ENCODE peak calls at places on chromosomes 11 and 22, in four cellular contexts. F is K562, U is SK-N-SH, C is GM12878. L is an unnamed sample.
A peak's percentile ranks its signal among the peaks of the same experiment; 100 is the strongest.

GRCh38 chr11:12287374-12288211 is 89.8 kb upstream of the PARVA start:
- DNase-seq in U (peak; percentile 51), C (no peak), F (peak; percentile 49), L (peak; percentile 59)

GRCh38 chr11:117796456-117797428 is at the start of gene DSCAML1:
- DNase-seq in F (peak; percentile 38), C (no peak), U (peak; percentile 87), L (no peak)

GRCh38 chr11:96794152-96794551 is 404.3 kb downstream of the JRKL start:
- DNase-seq in C (no peak), U (no peak), F (no peak), L (no peak)

GRCh38 chr11:127106142-127106541 is 105.6 kb upstream of the KIRREL3 start:
- DNase-seq in U (no peak), F (no peak), C (no peak), L (no peak)

GRCh38 chr11:13358871-13359270 is 81.3 kb downstream of the BMAL1 start:
- DNase-seq in F (no peak), U (no peak), C (no peak), L (no peak)

GRCh38 chr11:877565-877964 is 33.0 kb downstream of the CHID1 start:
- DNase-seq in C (no peak), F (peak; percentile 78), U (peak; percentile 71), L (no peak)

GRCh38 chr22:37187891-37188761 is at the start of gene C1QTNF6:
- DNase-seq in F (no peak), U (peak; percentile 77), C (no peak), L (no peak)

GRCh38 chr11:12693485-12694181 is 19.4 kb downstream of the TEAD1 start:
- DNase-seq in F (no peak), U (peak; percentile 34), C (no peak), L (peak; percentile 48)

GRCh38 chr11:83008581-83008923 is 63.1 kb downstream of the RAB30 start:
- DNase-seq in C (no peak), F (no peak), U (no peak), L (peak; percentile 54)

GRCh38 chr11:72771507-72771906 is 19.3 kb upstream of the ARAP1 start:
- DNase-seq in U (peak; percentile 44), C (no peak), F (peak; percentile 31), L (no peak)

GRCh38 chr11:3152471-3153110 is 12.5 kb downstream of the OSBPL5 start:
- DNase-seq in F (no peak), C (no peak), U (no peak), L (no peak)

GRCh38 chr11:96110302-96110701 is 186.4 kb upstream of the MTMR2 start:
- DNase-seq in F (no peak), C (no peak), U (no peak), L (no peak)

GRCh38 chr11:133936551-133936950 is 20.2 kb downstream of the IGSF9B start:
- DNase-seq in C (no peak), F (no peak), U (no peak), L (no peak)
- TF ChIP-seq RAD21 in C (no peak), F (no peak), U (no peak), L (no peak)

DNA sequence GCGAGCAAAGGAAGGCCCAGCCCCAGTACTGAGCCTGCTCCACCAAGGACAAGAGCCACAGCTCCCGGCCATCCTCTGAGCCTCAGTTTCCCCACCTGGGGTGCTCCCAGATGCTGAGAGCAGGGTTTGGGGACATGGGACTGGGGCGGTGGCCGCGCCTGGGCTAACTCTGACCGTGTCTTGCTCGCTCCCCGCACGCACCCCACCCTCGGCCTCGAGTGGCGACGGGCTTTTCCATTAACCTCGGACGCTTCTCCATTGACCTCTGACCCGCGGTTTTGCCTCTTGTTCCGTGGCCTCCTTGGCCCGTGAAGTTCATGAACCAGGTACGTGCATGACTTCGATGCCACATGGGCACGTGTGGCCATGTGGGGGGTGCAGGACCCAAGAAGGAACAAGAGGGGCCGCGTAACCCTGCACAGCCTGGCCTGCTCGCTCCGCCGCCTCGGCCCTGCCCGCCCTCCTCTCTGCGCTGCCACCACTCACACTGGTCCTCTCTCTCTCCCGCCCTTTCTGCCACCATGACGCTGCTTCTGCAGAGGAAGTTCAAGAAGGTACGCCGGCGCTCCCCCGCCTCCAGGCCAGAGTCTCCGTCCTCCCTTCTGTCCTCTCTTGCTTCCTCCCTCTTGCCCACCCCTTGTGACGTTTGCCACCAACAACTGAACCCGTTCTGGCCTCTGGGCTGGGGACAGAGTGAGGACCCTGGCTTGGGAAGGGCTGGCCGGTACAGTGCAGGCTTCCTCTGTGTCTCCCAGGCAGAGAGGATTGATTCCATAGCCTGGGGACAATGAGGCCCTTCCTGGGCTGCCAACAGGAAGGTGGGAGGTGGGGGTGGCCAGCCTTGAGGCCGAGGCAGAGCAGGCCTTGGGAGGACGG is 6.9 kb downstream of the TNNT3 start:
- DNase-seq in U (peak; percentile 38), F (no peak), C (no peak), L (no peak)
- TF ChIP-seq FOXM1 in U (no peak), F (no peak), C (no peak), L (no peak)

DNA sequence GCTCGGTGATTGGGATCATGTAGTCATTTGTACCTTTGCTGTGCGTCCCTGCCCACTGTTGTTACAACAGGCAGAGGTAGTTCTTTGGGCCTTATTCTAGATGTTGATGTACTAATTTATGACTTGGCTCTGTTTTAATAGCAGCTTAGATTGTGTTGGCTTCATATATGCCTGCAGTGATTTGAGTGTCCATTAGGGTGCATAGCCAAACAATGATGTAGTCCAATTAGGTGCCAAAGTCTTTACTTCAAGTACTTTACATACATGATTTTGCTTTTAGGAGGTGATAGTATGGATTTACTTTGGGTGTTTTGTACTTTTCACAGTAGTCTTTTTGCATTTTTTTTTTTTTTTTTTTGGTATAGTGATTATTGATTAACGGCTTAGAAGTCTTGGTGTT is 46.4 kb downstream of the PPP6R3 start:
- DNase-seq in C (no peak), U (no peak), F (no peak), L (no peak)
- TF ChIP-seq RAD21 in C (no peak), U (no peak), F (no peak), L (no peak)

GRCh38 chr11:10349806-10350205 is 44.9 kb downstream of the ADM start:
- DNase-seq in F (no peak), C (no peak), U (no peak), L (no peak)

GRCh38 chr11:10351435-10351767 is 46.5 kb downstream of the ADM start:
- DNase-seq in U (no peak), F (peak; percentile 17), C (no peak), L (no peak)

GRCh38 chr11:10349281-10349665 is 44.4 kb downstream of the ADM start:
- DNase-seq in U (no peak), C (no peak), F (no peak), L (no peak)

GRCh38 chr11:10348650-10349280 is 43.9 kb downstream of the ADM start:
- DNase-seq in F (no peak), C (no peak), U (no peak), L (peak; percentile 15)

DNA sequence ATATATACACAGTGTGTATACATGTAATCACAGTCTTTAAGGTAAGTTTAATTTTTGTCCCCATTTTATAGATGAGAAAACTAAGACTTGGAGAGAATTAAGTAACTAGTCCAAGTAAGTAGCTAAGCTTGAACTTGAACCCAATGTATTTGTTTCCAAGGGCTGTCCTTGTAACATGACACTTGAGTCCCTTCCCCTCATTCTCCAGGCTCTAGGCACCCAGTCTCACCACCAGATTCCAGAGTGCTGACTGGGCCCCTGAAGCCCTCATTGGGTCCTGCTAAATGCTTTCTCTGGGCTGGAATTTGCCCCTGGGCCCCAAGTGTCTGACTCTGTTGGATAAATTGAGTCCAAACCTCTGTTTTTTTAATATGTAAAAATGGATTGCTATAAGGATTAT is 45.5 kb downstream of the ADM start:
- DNase-seq in U (no peak), C (no peak), F (no peak), L (peak; percentile 77)
- TF ChIP-seq FOXM1 in U (no peak), C (no peak), F (no peak), L (no peak)

GRCh38 chr11:55714982-55715888 is 53.2 kb downstream of the OR4C6 start:
- DNase-seq in C (no peak), F (peak; percentile 8), U (peak; percentile 11), L (peak; percentile 6)
- TF ChIP-seq RAD21 in C (no peak), F (no peak), U (peak; percentile 8), L (no peak)

L was measured in HepG2.